ENCODE peak calls at places on chromosome X, in six cellular contexts. One of them, this sample, is unnamed.

GRCh38 chrX:69555396-69556023 is 51.4 kb downstream of the NALF2 start:
- DNase-seq in endothelial cell of umbilical vein: no peak
- DNase-seq in fibroblast of lung: peak; percentile 5
- DNase-seq in kidney tubule cell: no peak
- DNase-seq in T-helper 1 cell: no peak
- DNase-seq in OCI-LY7: no peak
- DNase-seq in this sample: no peak

GRCh38 chrX:119417842-119418241 is 18.7 kb downstream of the SLC25A43 start:
- DNase-seq in endothelial cell of umbilical vein: no peak
- DNase-seq in fibroblast of lung: peak; percentile 5
- DNase-seq in kidney tubule cell: no peak
- DNase-seq in T-helper 1 cell: no peak
- DNase-seq in OCI-LY7: peak; percentile 36
- DNase-seq in this sample: no peak

GRCh38 chrX:102899940-102900916 is 36.8 kb upstream of the RAB40AL start:
- DNase-seq in endothelial cell of umbilical vein: peak; percentile 72
- DNase-seq in fibroblast of lung: peak; percentile 66
- DNase-seq in kidney tubule cell: peak; percentile 70
- DNase-seq in T-helper 1 cell: peak; percentile 62
- DNase-seq in OCI-LY7: peak; percentile 47
- DNase-seq in this sample: peak; percentile 55

GRCh38 chrX:149830192-149830873 is 48.6 kb downstream of the MAGEA9 start:
- DNase-seq in endothelial cell of umbilical vein: peak; percentile 2
- DNase-seq in fibroblast of lung: peak; percentile 29
- DNase-seq in kidney tubule cell: peak; percentile 61
- DNase-seq in T-helper 1 cell: peak; percentile 4
- DNase-seq in OCI-LY7: no peak
- DNase-seq in this sample: peak; percentile 35

GRCh38 chrX:111568356-111568755 is 56.9 kb downstream of the SERTM2 start:
- DNase-seq in endothelial cell of umbilical vein: no peak
- DNase-seq in fibroblast of lung: no peak
- DNase-seq in kidney tubule cell: peak; percentile 50
- DNase-seq in T-helper 1 cell: no peak
- DNase-seq in OCI-LY7: no peak
- DNase-seq in this sample: no peak

GRCh38 chrX:100316987-100317386 is 93.1 kb downstream of the PCDH19 start:
- DNase-seq in endothelial cell of umbilical vein: no peak
- DNase-seq in fibroblast of lung: no peak
- DNase-seq in kidney tubule cell: no peak
- DNase-seq in T-helper 1 cell: no peak
- DNase-seq in OCI-LY7: no peak
- DNase-seq in this sample: no peak

GRCh38 chrX:13825178-13825762 is 8.4 kb upstream of the GPM6B start:
- DNase-seq in endothelial cell of umbilical vein: no peak
- DNase-seq in fibroblast of lung: no peak
- DNase-seq in kidney tubule cell: no peak
- DNase-seq in T-helper 1 cell: no peak
- DNase-seq in OCI-LY7: no peak
- DNase-seq in this sample: no peak

GRCh38 chrX:153924149-153924861 is 1.8 kb downstream of the ARHGAP4 start:
- DNase-seq in endothelial cell of umbilical vein: peak; percentile 67
- DNase-seq in fibroblast of lung: peak; percentile 53
- DNase-seq in kidney tubule cell: peak; percentile 43
- DNase-seq in T-helper 1 cell: no peak
- DNase-seq in OCI-LY7: peak; percentile 76
- DNase-seq in this sample: peak; percentile 46

GRCh38 chrX:22135171-22135711 is 103.1 kb downstream of the PHEX start:
- DNase-seq in endothelial cell of umbilical vein: peak; percentile 35
- DNase-seq in fibroblast of lung: peak; percentile 89
- DNase-seq in kidney tubule cell: peak; percentile 73
- DNase-seq in T-helper 1 cell: no peak
- DNase-seq in OCI-LY7: no peak
- DNase-seq in this sample: no peak